ENCODE peak calls at places on chromosomes 7 and 10, in seven cellular contexts. One of them, this sample, is unnamed.

GRCh38 chr7:31098606-31099360 is 46.7 kb downstream of the ADCYAP1R1 start:
- DNase-seq in fibroblast of lung: no peak
- DNase-seq in Kasumi-1: no peak
- DNase-seq in brain microvascular endothelial cell: no peak
- DNase-seq in WERI-Rb-1: no peak
- DNase-seq in stimulated activated CD8-positive, alpha-beta memory T cell treated with anti-CD3 and anti-CD28 coated beads, Interleukin-2, amount 100 ng/mL, for 48 hours: no peak
- DNase-seq in HTR-8/SVneo: no peak
- DNase-seq in this sample: no peak

GRCh38 chr7:96910484-96910883 is 94.9 kb upstream of the DLX6 start:
- DNase-seq in fibroblast of lung: no peak
- DNase-seq in Kasumi-1: no peak
- DNase-seq in brain microvascular endothelial cell: no peak
- DNase-seq in WERI-Rb-1: no peak
- DNase-seq in stimulated activated CD8-positive, alpha-beta memory T cell treated with anti-CD3 and anti-CD28 coated beads, Interleukin-2, amount 100 ng/mL, for 48 hours: no peak
- DNase-seq in HTR-8/SVneo: no peak
- DNase-seq in this sample: no peak

GRCh38 chr7:45259966-45260646 is 102.5 kb downstream of the RAMP3 start:
- DNase-seq in fibroblast of lung: peak
- DNase-seq in Kasumi-1: peak
- DNase-seq in brain microvascular endothelial cell: peak
- DNase-seq in WERI-Rb-1: peak
- DNase-seq in stimulated activated CD8-positive, alpha-beta memory T cell treated with anti-CD3 and anti-CD28 coated beads, Interleukin-2, amount 100 ng/mL, for 48 hours: peak
- DNase-seq in HTR-8/SVneo: peak
- DNase-seq in this sample: peak

GRCh38 chr10:45454262-45454661 is 80.2 kb downstream of the ALOX5 start:
- DNase-seq in fibroblast of lung: no peak
- DNase-seq in Kasumi-1: no peak
- DNase-seq in brain microvascular endothelial cell: no peak
- DNase-seq in WERI-Rb-1: no peak
- DNase-seq in stimulated activated CD8-positive, alpha-beta memory T cell treated with anti-CD3 and anti-CD28 coated beads, Interleukin-2, amount 100 ng/mL, for 48 hours: no peak
- DNase-seq in HTR-8/SVneo: no peak
- DNase-seq in this sample: no peak

GRCh38 chr10:51389415-51390342 is 309.7 kb downstream of the CSTF2T start:
- DNase-seq in fibroblast of lung: peak
- DNase-seq in Kasumi-1: peak
- DNase-seq in brain microvascular endothelial cell: peak
- DNase-seq in WERI-Rb-1: peak
- DNase-seq in stimulated activated CD8-positive, alpha-beta memory T cell treated with anti-CD3 and anti-CD28 coated beads, Interleukin-2, amount 100 ng/mL, for 48 hours: peak
- DNase-seq in HTR-8/SVneo: peak
- DNase-seq in this sample: peak

GRCh38 chr10:95755511-95756004 is 405 bp upstream of the ENTPD1 start:
- DNase-seq in fibroblast of lung: no peak
- DNase-seq in Kasumi-1: no peak
- DNase-seq in brain microvascular endothelial cell: no peak
- DNase-seq in WERI-Rb-1: no peak
- DNase-seq in stimulated activated CD8-positive, alpha-beta memory T cell treated with anti-CD3 and anti-CD28 coated beads, Interleukin-2, amount 100 ng/mL, for 48 hours: no peak
- DNase-seq in HTR-8/SVneo: no peak
- DNase-seq in this sample: peak

GRCh38 chr10:78524941-78525340 is 491.3 kb downstream of the RPS24 start:
- DNase-seq in fibroblast of lung: no peak
- DNase-seq in Kasumi-1: no peak
- DNase-seq in brain microvascular endothelial cell: no peak
- DNase-seq in WERI-Rb-1: no peak
- DNase-seq in stimulated activated CD8-positive, alpha-beta memory T cell treated with anti-CD3 and anti-CD28 coated beads, Interleukin-2, amount 100 ng/mL, for 48 hours: no peak
- DNase-seq in HTR-8/SVneo: no peak
- DNase-seq in this sample: no peak

GRCh38 chr10:43292745-43293676 is 26.1 kb upstream of the RASGEF1A start:
- DNase-seq in fibroblast of lung: peak
- DNase-seq in Kasumi-1: peak
- DNase-seq in brain microvascular endothelial cell: peak
- DNase-seq in WERI-Rb-1: peak
- DNase-seq in stimulated activated CD8-positive, alpha-beta memory T cell treated with anti-CD3 and anti-CD28 coated beads, Interleukin-2, amount 100 ng/mL, for 48 hours: peak
- DNase-seq in HTR-8/SVneo: peak
- DNase-seq in this sample: peak

GRCh38 chr10:17003151-17003550 is 126.5 kb downstream of the CUBN start:
- DNase-seq in fibroblast of lung: peak
- DNase-seq in Kasumi-1: peak
- DNase-seq in brain microvascular endothelial cell: peak
- DNase-seq in WERI-Rb-1: no peak
- DNase-seq in stimulated activated CD8-positive, alpha-beta memory T cell treated with anti-CD3 and anti-CD28 coated beads, Interleukin-2, amount 100 ng/mL, for 48 hours: peak
- DNase-seq in HTR-8/SVneo: peak
- DNase-seq in this sample: no peak

GRCh38 chr10:128468462-128468861 is 342.2 kb upstream of the MKI67 start:
- DNase-seq in fibroblast of lung: no peak
- DNase-seq in Kasumi-1: no peak
- DNase-seq in brain microvascular endothelial cell: no peak
- DNase-seq in WERI-Rb-1: no peak
- DNase-seq in stimulated activated CD8-positive, alpha-beta memory T cell treated with anti-CD3 and anti-CD28 coated beads, Interleukin-2, amount 100 ng/mL, for 48 hours: no peak
- DNase-seq in HTR-8/SVneo: no peak
- DNase-seq in this sample: no peak

GRCh38 chr10:44981172-44982113 is 2.8 kb upstream of the DEPP1 start:
- DNase-seq in fibroblast of lung: peak
- DNase-seq in Kasumi-1: peak
- DNase-seq in brain microvascular endothelial cell: peak
- DNase-seq in WERI-Rb-1: no peak
- DNase-seq in stimulated activated CD8-positive, alpha-beta memory T cell treated with anti-CD3 and anti-CD28 coated beads, Interleukin-2, amount 100 ng/mL, for 48 hours: no peak
- DNase-seq in HTR-8/SVneo: peak
- DNase-seq in this sample: peak

GRCh38 chr7:2934211-2934731 is 90.2 kb upstream of the GNA12 start:
- DNase-seq in fibroblast of lung: peak
- DNase-seq in Kasumi-1: no peak
- DNase-seq in brain microvascular endothelial cell: peak
- DNase-seq in WERI-Rb-1: no peak
- DNase-seq in stimulated activated CD8-positive, alpha-beta memory T cell treated with anti-CD3 and anti-CD28 coated beads, Interleukin-2, amount 100 ng/mL, for 48 hours: peak
- DNase-seq in HTR-8/SVneo: peak
- DNase-seq in this sample: no peak

GRCh38 chr7:770786-771185 is 43.7 kb upstream of the PRKAR1B start:
- DNase-seq in fibroblast of lung: no peak
- DNase-seq in Kasumi-1: no peak
- DNase-seq in brain microvascular endothelial cell: no peak
- DNase-seq in WERI-Rb-1: no peak
- DNase-seq in stimulated activated CD8-positive, alpha-beta memory T cell treated with anti-CD3 and anti-CD28 coated beads, Interleukin-2, amount 100 ng/mL, for 48 hours: no peak
- DNase-seq in HTR-8/SVneo: no peak
- DNase-seq in this sample: no peak

GRCh38 chr7:909358-910329 is 33.3 kb downstream of the GET4 start:
- DNase-seq in fibroblast of lung: peak
- DNase-seq in Kasumi-1: peak
- DNase-seq in brain microvascular endothelial cell: no peak
- DNase-seq in WERI-Rb-1: no peak
- DNase-seq in stimulated activated CD8-positive, alpha-beta memory T cell treated with anti-CD3 and anti-CD28 coated beads, Interleukin-2, amount 100 ng/mL, for 48 hours: no peak
- DNase-seq in HTR-8/SVneo: peak
- DNase-seq in this sample: peak

GRCh38 chr7:36348256-36348655 is 41.4 kb upstream of the ANLN start:
- DNase-seq in fibroblast of lung: peak
- DNase-seq in Kasumi-1: no peak
- DNase-seq in brain microvascular endothelial cell: peak
- DNase-seq in WERI-Rb-1: no peak
- DNase-seq in stimulated activated CD8-positive, alpha-beta memory T cell treated with anti-CD3 and anti-CD28 coated beads, Interleukin-2, amount 100 ng/mL, for 48 hours: no peak
- DNase-seq in HTR-8/SVneo: peak
- DNase-seq in this sample: no peak

GRCh38 chr7:78232806-78233205 is 434.2 kb downstream of the PHTF2 start:
- DNase-seq in fibroblast of lung: peak
- DNase-seq in Kasumi-1: no peak
- DNase-seq in brain microvascular endothelial cell: no peak
- DNase-seq in WERI-Rb-1: no peak
- DNase-seq in stimulated activated CD8-positive, alpha-beta memory T cell treated with anti-CD3 and anti-CD28 coated beads, Interleukin-2, amount 100 ng/mL, for 48 hours: no peak
- DNase-seq in HTR-8/SVneo: no peak
- DNase-seq in this sample: no peak

GRCh38 chr7:104487642-104488041 is 159.2 kb downstream of the LHFPL3 start:
- DNase-seq in fibroblast of lung: no peak
- DNase-seq in Kasumi-1: no peak
- DNase-seq in brain microvascular endothelial cell: no peak
- DNase-seq in WERI-Rb-1: no peak
- DNase-seq in stimulated activated CD8-positive, alpha-beta memory T cell treated with anti-CD3 and anti-CD28 coated beads, Interleukin-2, amount 100 ng/mL, for 48 hours: no peak
- DNase-seq in HTR-8/SVneo: no peak
- DNase-seq in this sample: no peak

GRCh38 chr10:117546630-117547300 is 4.2 kb downstream of the EMX2 start:
- DNase-seq in fibroblast of lung: no peak
- DNase-seq in Kasumi-1: no peak
- DNase-seq in brain microvascular endothelial cell: no peak
- DNase-seq in WERI-Rb-1: no peak
- DNase-seq in stimulated activated CD8-positive, alpha-beta memory T cell treated with anti-CD3 and anti-CD28 coated beads, Interleukin-2, amount 100 ng/mL, for 48 hours: no peak
- DNase-seq in HTR-8/SVneo: no peak
- DNase-seq in this sample: no peak

GRCh38 chr10:44725404-44725803 is 185.7 kb upstream of the TMEM72 start:
- DNase-seq in fibroblast of lung: peak
- DNase-seq in Kasumi-1: peak
- DNase-seq in brain microvascular endothelial cell: no peak
- DNase-seq in WERI-Rb-1: no peak
- DNase-seq in stimulated activated CD8-positive, alpha-beta memory T cell treated with anti-CD3 and anti-CD28 coated beads, Interleukin-2, amount 100 ng/mL, for 48 hours: no peak
- DNase-seq in HTR-8/SVneo: no peak
- DNase-seq in this sample: no peak

GRCh38 chr7:101804642-101805401 is 12.6 kb upstream of the CUX1 start:
- DNase-seq in fibroblast of lung: peak
- DNase-seq in Kasumi-1: no peak
- DNase-seq in brain microvascular endothelial cell: no peak
- DNase-seq in WERI-Rb-1: peak
- DNase-seq in stimulated activated CD8-positive, alpha-beta memory T cell treated with anti-CD3 and anti-CD28 coated beads, Interleukin-2, amount 100 ng/mL, for 48 hours: no peak
- DNase-seq in HTR-8/SVneo: no peak
- DNase-seq in this sample: no peak

GRCh38 chr10:85612378-85612775 is 754.2 kb downstream of the GRID1 start:
- DNase-seq in fibroblast of lung: no peak
- DNase-seq in Kasumi-1: no peak
- DNase-seq in brain microvascular endothelial cell: no peak
- DNase-seq in WERI-Rb-1: no peak
- DNase-seq in stimulated activated CD8-positive, alpha-beta memory T cell treated with anti-CD3 and anti-CD28 coated beads, Interleukin-2, amount 100 ng/mL, for 48 hours: peak
- DNase-seq in HTR-8/SVneo: no peak
- DNase-seq in this sample: no peak

GRCh38 chr10:128035557-128035973 is 90.7 kb downstream of the MKI67 start:
- DNase-seq in fibroblast of lung: no peak
- DNase-seq in Kasumi-1: peak
- DNase-seq in brain microvascular endothelial cell: peak
- DNase-seq in WERI-Rb-1: peak
- DNase-seq in stimulated activated CD8-positive, alpha-beta memory T cell treated with anti-CD3 and anti-CD28 coated beads, Interleukin-2, amount 100 ng/mL, for 48 hours: peak
- DNase-seq in HTR-8/SVneo: peak
- DNase-seq in this sample: peak

GRCh38 chr10:79941585-79942210 is 7.2 kb downstream of the SFTPD start:
- DNase-seq in fibroblast of lung: no peak
- DNase-seq in Kasumi-1: no peak
- DNase-seq in brain microvascular endothelial cell: no peak
- DNase-seq in WERI-Rb-1: no peak
- DNase-seq in stimulated activated CD8-positive, alpha-beta memory T cell treated with anti-CD3 and anti-CD28 coated beads, Interleukin-2, amount 100 ng/mL, for 48 hours: no peak
- DNase-seq in HTR-8/SVneo: no peak
- DNase-seq in this sample: no peak

GRCh38 chr7:2569421-2569820 is 10.6 kb downstream of the IQCE start:
- DNase-seq in fibroblast of lung: no peak
- DNase-seq in Kasumi-1: no peak
- DNase-seq in brain microvascular endothelial cell: no peak
- DNase-seq in WERI-Rb-1: no peak
- DNase-seq in stimulated activated CD8-positive, alpha-beta memory T cell treated with anti-CD3 and anti-CD28 coated beads, Interleukin-2, amount 100 ng/mL, for 48 hours: no peak
- DNase-seq in HTR-8/SVneo: no peak
- DNase-seq in this sample: no peak

GRCh38 chr7:132061931-132062330 is 505.5 kb upstream of the PODXL start:
- DNase-seq in fibroblast of lung: peak
- DNase-seq in Kasumi-1: no peak
- DNase-seq in brain microvascular endothelial cell: no peak
- DNase-seq in WERI-Rb-1: no peak
- DNase-seq in stimulated activated CD8-positive, alpha-beta memory T cell treated with anti-CD3 and anti-CD28 coated beads, Interleukin-2, amount 100 ng/mL, for 48 hours: no peak
- DNase-seq in HTR-8/SVneo: no peak
- DNase-seq in this sample: no peak

GRCh38 chr7:38002689-38003088 is 82.2 kb downstream of the EPDR1 start:
- DNase-seq in fibroblast of lung: no peak
- DNase-seq in Kasumi-1: no peak
- DNase-seq in brain microvascular endothelial cell: no peak
- DNase-seq in WERI-Rb-1: no peak
- DNase-seq in stimulated activated CD8-positive, alpha-beta memory T cell treated with anti-CD3 and anti-CD28 coated beads, Interleukin-2, amount 100 ng/mL, for 48 hours: no peak
- DNase-seq in HTR-8/SVneo: no peak
- DNase-seq in this sample: no peak

GRCh38 chr7:84194484-84195260 is at the start of gene SEMA3A:
- DNase-seq in fibroblast of lung: peak
- DNase-seq in Kasumi-1: peak
- DNase-seq in brain microvascular endothelial cell: peak
- DNase-seq in WERI-Rb-1: peak
- DNase-seq in stimulated activated CD8-positive, alpha-beta memory T cell treated with anti-CD3 and anti-CD28 coated beads, Interleukin-2, amount 100 ng/mL, for 48 hours: peak
- DNase-seq in HTR-8/SVneo: no peak
- DNase-seq in this sample: peak

GRCh38 chr7:149468208-149468607 is 7.3 kb upstream of the ZNF777 start:
- DNase-seq in fibroblast of lung: peak
- DNase-seq in Kasumi-1: peak
- DNase-seq in brain microvascular endothelial cell: no peak
- DNase-seq in WERI-Rb-1: no peak
- DNase-seq in stimulated activated CD8-positive, alpha-beta memory T cell treated with anti-CD3 and anti-CD28 coated beads, Interleukin-2, amount 100 ng/mL, for 48 hours: no peak
- DNase-seq in HTR-8/SVneo: no peak
- DNase-seq in this sample: no peak

GRCh38 chr7:32088336-32088975 is 18.2 kb upstream of the PDE1C start:
- DNase-seq in fibroblast of lung: peak
- DNase-seq in Kasumi-1: no peak
- DNase-seq in brain microvascular endothelial cell: no peak
- DNase-seq in WERI-Rb-1: no peak
- DNase-seq in stimulated activated CD8-positive, alpha-beta memory T cell treated with anti-CD3 and anti-CD28 coated beads, Interleukin-2, amount 100 ng/mL, for 48 hours: no peak
- DNase-seq in HTR-8/SVneo: no peak
- DNase-seq in this sample: no peak

GRCh38 chr10:679556-679955 is 9.9 kb downstream of the DIP2C start:
- DNase-seq in fibroblast of lung: no peak
- DNase-seq in Kasumi-1: no peak
- DNase-seq in brain microvascular endothelial cell: no peak
- DNase-seq in WERI-Rb-1: no peak
- DNase-seq in stimulated activated CD8-positive, alpha-beta memory T cell treated with anti-CD3 and anti-CD28 coated beads, Interleukin-2, amount 100 ng/mL, for 48 hours: no peak
- DNase-seq in HTR-8/SVneo: no peak
- DNase-seq in this sample: no peak

GRCh38 chr10:103834436-103835095 is 20.8 kb downstream of the SH3PXD2A start:
- DNase-seq in fibroblast of lung: no peak
- DNase-seq in Kasumi-1: no peak
- DNase-seq in brain microvascular endothelial cell: no peak
- DNase-seq in WERI-Rb-1: no peak
- DNase-seq in stimulated activated CD8-positive, alpha-beta memory T cell treated with anti-CD3 and anti-CD28 coated beads, Interleukin-2, amount 100 ng/mL, for 48 hours: no peak
- DNase-seq in HTR-8/SVneo: no peak
- DNase-seq in this sample: no peak

GRCh38 chr10:59967079-59967478 is 60.7 kb upstream of the CCDC6 start:
- DNase-seq in fibroblast of lung: no peak
- DNase-seq in Kasumi-1: no peak
- DNase-seq in brain microvascular endothelial cell: no peak
- DNase-seq in WERI-Rb-1: no peak
- DNase-seq in stimulated activated CD8-positive, alpha-beta memory T cell treated with anti-CD3 and anti-CD28 coated beads, Interleukin-2, amount 100 ng/mL, for 48 hours: no peak
- DNase-seq in HTR-8/SVneo: no peak
- DNase-seq in this sample: no peak

GRCh38 chr7:95904099-95904498 is 131.7 kb downstream of the DYNC1I1 start:
- DNase-seq in fibroblast of lung: no peak
- DNase-seq in Kasumi-1: no peak
- DNase-seq in brain microvascular endothelial cell: no peak
- DNase-seq in WERI-Rb-1: no peak
- DNase-seq in stimulated activated CD8-positive, alpha-beta memory T cell treated with anti-CD3 and anti-CD28 coated beads, Interleukin-2, amount 100 ng/mL, for 48 hours: no peak
- DNase-seq in HTR-8/SVneo: no peak
- DNase-seq in this sample: no peak

GRCh38 chr7:23491502-23491901 is 21.2 kb upstream of the IGF2BP3 start:
- DNase-seq in fibroblast of lung: no peak
- DNase-seq in Kasumi-1: no peak
- DNase-seq in brain microvascular endothelial cell: no peak
- DNase-seq in WERI-Rb-1: no peak
- DNase-seq in stimulated activated CD8-positive, alpha-beta memory T cell treated with anti-CD3 and anti-CD28 coated beads, Interleukin-2, amount 100 ng/mL, for 48 hours: no peak
- DNase-seq in HTR-8/SVneo: no peak
- DNase-seq in this sample: no peak

GRCh38 chr7:129989466-129989865 is 36.7 kb upstream of the UBE2H start:
- DNase-seq in fibroblast of lung: peak
- DNase-seq in Kasumi-1: no peak
- DNase-seq in brain microvascular endothelial cell: no peak
- DNase-seq in WERI-Rb-1: no peak
- DNase-seq in stimulated activated CD8-positive, alpha-beta memory T cell treated with anti-CD3 and anti-CD28 coated beads, Interleukin-2, amount 100 ng/mL, for 48 hours: peak
- DNase-seq in HTR-8/SVneo: no peak
- DNase-seq in this sample: no peak

GRCh38 chr7:47373871-47374451 is 207.9 kb downstream of the TNS3 start:
- DNase-seq in fibroblast of lung: no peak
- DNase-seq in Kasumi-1: no peak
- DNase-seq in brain microvascular endothelial cell: no peak
- DNase-seq in WERI-Rb-1: no peak
- DNase-seq in stimulated activated CD8-positive, alpha-beta memory T cell treated with anti-CD3 and anti-CD28 coated beads, Interleukin-2, amount 100 ng/mL, for 48 hours: no peak
- DNase-seq in HTR-8/SVneo: no peak
- DNase-seq in this sample: no peak

GRCh38 chr10:86103391-86104101 is 263.0 kb downstream of the GRID1 start:
- DNase-seq in fibroblast of lung: no peak
- DNase-seq in Kasumi-1: no peak
- DNase-seq in brain microvascular endothelial cell: no peak
- DNase-seq in WERI-Rb-1: no peak
- DNase-seq in stimulated activated CD8-positive, alpha-beta memory T cell treated with anti-CD3 and anti-CD28 coated beads, Interleukin-2, amount 100 ng/mL, for 48 hours: no peak
- DNase-seq in HTR-8/SVneo: no peak
- DNase-seq in this sample: no peak

This sample was measured in left cardiac atrium.